ENCODE peak calls at places on chromosomes 6 and 20, in nine cellular contexts. C is iris pigment epithelial cell; H is memory B cell; M is pancreas; Z is NCI-H1105 treated with DMSO at 0.1 percent for 48 hours; X is WERI-Rb-1; S is activated CD4-positive, CD25-positive, alpha-beta regulatory T cell; O is effector memory CD4-positive, alpha-beta T cell; I is Panc1. L is an unnamed sample.

GRCh38 chr20:3315110-3315509 is 76.1 kb upstream of the SLC4A11 start:
- DNase-seq in C (no peak), H (no peak), M (no peak), Z (no peak), X (no peak), S (no peak), O (no peak), I (no peak), L (no peak)

GRCh38 chr6:70175770-70176169 is 127.1 kb downstream of the COL9A1 start:
- DNase-seq in C (no peak), H (no peak), M (no peak), Z (no peak), X (no peak), S (no peak), O (no peak), I (no peak), L (no peak)

GRCh38 chr6:110567957-110568696 is 91.7 kb upstream of the SLC22A16 start:
- DNase-seq in C (no peak), H (no peak), M (no peak), Z (no peak), X (no peak), S (no peak), O (no peak), I (no peak), L (no peak)

GRCh38 chr6:128882991-128883571 is at the start of gene LAMA2:
- DNase-seq in C (peak), H (no peak), M (peak), Z (no peak), X (no peak), S (no peak), O (no peak), I (no peak), L (no peak)

GRCh38 chr6:28900577-28901266 is 23.1 kb downstream of the TRIM27 start:
- DNase-seq in C (no peak), H (no peak), M (no peak), Z (no peak), X (no peak), S (no peak), O (no peak), I (no peak), L (no peak)

GRCh38 chr6:52077180-52077884 is 10.1 kb downstream of the PKHD1 start:
- DNase-seq in C (no peak), H (no peak), M (no peak), Z (no peak), X (peak), S (no peak), O (no peak), I (no peak), L (no peak)

GRCh38 chr6:119482850-119483285 is 133.3 kb upstream of the MAN1A1 start:
- DNase-seq in C (no peak), H (no peak), M (no peak), Z (no peak), X (no peak), S (no peak), O (no peak), I (no peak), L (no peak)

GRCh38 chr6:112906737-112907136 is 559.6 kb downstream of the RFPL4B start:
- DNase-seq in C (peak), H (no peak), M (no peak), Z (no peak), X (no peak), S (no peak), O (no peak), I (no peak), L (no peak)

GRCh38 chr6:46444772-46445454 is 46.3 kb downstream of the RCAN2 start:
- DNase-seq in C (no peak), H (no peak), M (peak), Z (no peak), X (no peak), S (no peak), O (no peak), I (no peak), L (no peak)

GRCh38 chr6:112018619-112019416 is 35.1 kb upstream of the CCN6 start:
- DNase-seq in C (peak), H (no peak), M (no peak), Z (no peak), X (no peak), S (no peak), O (no peak), I (no peak), L (no peak)

GRCh38 chr6:17394192-17394611 is 807 bp downstream of the CAP2 start:
- DNase-seq in C (peak), H (no peak), M (no peak), Z (peak), X (peak), S (no peak), O (no peak), I (no peak), L (no peak)

GRCh38 chr6:152634773-152635172 is 2.4 kb downstream of the SYNE1 start:
- DNase-seq in C (no peak), H (no peak), M (no peak), Z (no peak), X (no peak), S (no peak), O (no peak), I (no peak), L (no peak)

GRCh38 chr6:149054559-149055194 is 262.8 kb upstream of the TAB2 start:
- DNase-seq in C (no peak), H (no peak), M (no peak), Z (no peak), X (no peak), S (no peak), O (no peak), I (no peak), L (no peak)

L was measured in GM18507.